ENCODE peak calls at places on chromosomes 1 and 21, in five cellular contexts. C, U, X, I and E are unnamed samples.

GRCh38 chr1:95990033-95990432 is 731.6 kb upstream of the PTBP2 start:
- DNase-seq in I (no peak), C (no peak), U (no peak), X (no peak), E (no peak)

GRCh38 chr1:153333902-153334301 is 14.7 kb downstream of the PGLYRP4 start:
- DNase-seq in I (no peak), C (no peak), U (no peak), X (no peak), E (no peak)

GRCh38 chr1:103162360-103162759 is 54.0 kb upstream of the COL11A1 start:
- DNase-seq in C (no peak), X (no peak), I (no peak), U (no peak), E (no peak)

GRCh38 chr1:21814241-21814918 is 2.3 kb downstream of the LDLRAD2 start:
- DNase-seq in I (no peak), C (no peak), U (no peak), X (peak; percentile 82), E (peak; percentile 91)

GRCh38 chr1:164834641-164835040 is 275.7 kb downstream of the PBX1 start:
- DNase-seq in I (no peak), X (no peak), C (no peak), U (no peak), E (no peak)

GRCh38 chr1:62717483-62717882 is 29.3 kb upstream of the DOCK7 start:
- DNase-seq in X (no peak), U (no peak), C (no peak), I (no peak), E (no peak)

GRCh38 chr1:31335007-31335406 is 37.9 kb downstream of the FABP3 start:
- DNase-seq in X (no peak), U (peak; percentile 24), C (peak; percentile 7), I (peak; percentile 67), E (no peak)

GRCh38 chr21:43331962-43332458 is 94.9 kb downstream of the SIK1 start:
- DNase-seq in U (no peak), X (no peak), I (peak; percentile 94), C (peak; percentile 78), E (no peak)

GRCh38 chr1:168583571-168583970 is 7.2 kb downstream of the XCL1 start:
- DNase-seq in U (no peak), X (no peak), I (no peak), C (no peak), E (no peak)

GRCh38 chr1:183243190-183244065 is 57.4 kb downstream of the LAMC2 start:
- DNase-seq in C (no peak), I (no peak), U (no peak), X (no peak), E (no peak)

GRCh38 chr1:208851376-208851775 is 607.2 kb upstream of the PLXNA2 start:
- DNase-seq in I (no peak), X (no peak), U (no peak), C (no peak), E (no peak)

GRCh38 chr1:13700521-13701273 is 709 bp downstream of the PRDM2 start:
- DNase-seq in I (peak; percentile 57), C (peak; percentile 6), X (peak; percentile 28), U (peak; percentile 19), E (no peak)

GRCh38 chr1:30527511-30528140 is 195.8 kb downstream of the MATN1 start:
- DNase-seq in I (no peak), U (peak; percentile 18), X (no peak), C (no peak), E (no peak)

GRCh38 chr1:109632671-109633346 is 13.2 kb downstream of the AMPD2 start:
- DNase-seq in I (no peak), X (no peak), U (no peak), C (no peak), E (peak; percentile 35)

GRCh38 chr1:19113362-19114092 is 96.5 kb downstream of the UBR4 start:
- DNase-seq in C (peak; percentile 59), U (peak; percentile 78), X (no peak), I (peak; percentile 34), E (peak; percentile 10)

GRCh38 chr1:89934441-89934840 is 60.5 kb upstream of the ZNF326 start:
- DNase-seq in X (no peak), I (no peak), C (no peak), U (no peak), E (no peak)
- TF ChIP-seq JUN in X (no peak), I (no peak), C (no peak), U (no peak), E (no peak)

DNA sequence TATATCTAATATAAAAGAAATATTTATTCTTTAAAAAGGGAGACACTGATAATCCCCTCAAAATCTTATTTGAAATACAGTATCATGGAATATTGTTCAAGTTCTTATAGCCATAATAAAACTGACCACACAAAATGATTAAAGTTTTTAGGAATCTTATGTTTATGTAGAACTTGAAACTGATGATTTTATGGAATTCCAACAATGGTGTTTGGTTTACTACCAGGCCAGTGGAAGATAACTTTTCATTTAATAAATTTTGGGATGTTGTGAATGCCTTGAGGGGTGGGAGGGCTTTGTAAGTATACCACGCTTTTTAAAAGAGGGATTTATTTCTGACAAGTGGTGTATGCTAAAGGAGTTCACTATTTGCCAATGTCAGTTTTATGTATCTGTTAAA is 87.8 kb downstream of the RAB3GAP2 start:
- DNase-seq in U (no peak), I (no peak), X (no peak), C (no peak), E (no peak)
- TF ChIP-seq JUN in U (no peak), I (no peak), X (no peak), C (no peak), E (no peak)

GRCh38 chr1:207815913-207816312 is 64.1 kb downstream of the CD46 start:
- DNase-seq in X (no peak), I (no peak), U (peak; percentile 55), C (no peak), E (no peak)
- TF ChIP-seq JUN in X (no peak), I (no peak), U (peak; percentile 27), C (no peak), E (no peak)

GRCh38 chr1:9717193-9718005 is 65.9 kb downstream of the PIK3CD start:
- DNase-seq in C (no peak), X (peak; percentile 62), I (peak; percentile 58), U (peak; percentile 98), E (no peak)
- TF ChIP-seq JUN in C (no peak), X (no peak), I (no peak), U (no peak), E (no peak)

GRCh38 chr1:67755160-67755559 is 70.2 kb downstream of the GADD45A start:
- DNase-seq in I (no peak), C (no peak), X (no peak), U (no peak), E (no peak)

GRCh38 chr1:67755619-67756018 is 70.6 kb downstream of the GADD45A start:
- DNase-seq in C (no peak), X (no peak), U (no peak), I (no peak), E (no peak)

GRCh38 chr1:67754526-67754920 is 69.5 kb downstream of the GADD45A start:
- DNase-seq in X (no peak), C (no peak), I (peak; percentile 20), U (no peak), E (no peak)

GRCh38 chr1:67752306-67752705 is 67.3 kb downstream of the GADD45A start:
- DNase-seq in I (peak; percentile 81), U (no peak), X (no peak), C (no peak), E (no peak)

GRCh38 chr1:67753776-67754525 is 69.0 kb downstream of the GADD45A start:
- DNase-seq in C (no peak), X (no peak), U (no peak), I (no peak), E (no peak)
- TF ChIP-seq JUN in C (no peak), X (no peak), U (no peak), I (no peak), E (no peak)

GRCh38 chr1:159869173-159869572 is 6.7 kb upstream of the VSIG8 start:
- DNase-seq in I (no peak), X (no peak), U (peak; percentile 61), C (no peak), E (no peak)
- TF ChIP-seq JUN in I (no peak), X (no peak), U (no peak), C (no peak), E (no peak)

GRCh38 chr21:37206531-37206930 is 60.6 kb downstream of the VPS26C start:
- DNase-seq in X (no peak), U (no peak), I (peak; percentile 9), C (no peak), E (no peak)

GRCh38 chr21:37207441-37208009 is 59.6 kb downstream of the VPS26C start:
- DNase-seq in U (no peak), C (no peak), X (no peak), I (no peak), E (no peak)

GRCh38 chr21:37210017-37210593 is 57.0 kb downstream of the VPS26C start:
- DNase-seq in X (no peak), I (no peak), C (no peak), U (peak; percentile 40), E (no peak)

GRCh38 chr21:37208741-37209225 is 58.4 kb downstream of the VPS26C start:
- DNase-seq in C (no peak), X (no peak), I (no peak), U (no peak), E (no peak)

GRCh38 chr21:37208056-37208705 is 59.0 kb downstream of the VPS26C start:
- DNase-seq in C (no peak), X (no peak), I (no peak), U (peak; percentile 66), E (no peak)
- TF ChIP-seq JUN in C (no peak), X (no peak), I (no peak), U (no peak), E (no peak)